ENCODE peak calls at places on chromosomes 2 and 18, in five cellular contexts. Z is GM12878, A is WTC11, K is HepG2, D is A549. S is an unnamed sample.

GRCh38 chr2:19419211-19419880 is 60.9 kb upstream of the OSR1 start:
- DNase-seq in Z (no peak), A (no peak), K (no peak), D (no peak), S (no peak)

GRCh38 chr2:28765316-28765715 is 13.7 kb downstream of the PPP1CB start:
- DNase-seq in Z (no peak), A (no peak), K (no peak), D (no peak), S (no peak)

GRCh38 chr2:201172279-201172678 is 10.7 kb upstream of the CASP10 start:
- DNase-seq in Z (no peak), A (no peak), K (no peak), D (no peak), S (no peak)

GRCh38 chr2:239776441-239777033 is 248.6 kb downstream of the NDUFA10 start:
- DNase-seq in Z (no peak), A (no peak), K (no peak), D (no peak), S (no peak)

GRCh38 chr2:177474904-177475474 is 82.4 kb downstream of the AGPS start:
- DNase-seq in Z (no peak), A (no peak), K (no peak), D (no peak), S (no peak)

GRCh38 chr18:79518028-79518682 is 122.4 kb downstream of the NFATC1 start:
- DNase-seq in Z (no peak), A (no peak), K (no peak), D (no peak), S (no peak)

GRCh38 chr2:8000861-8001260 is 681.0 kb upstream of the ID2 start:
- DNase-seq in Z (no peak), A (no peak), K (no peak), D (peak), S (no peak)

GRCh38 chr2:120734930-120735611 is 597 bp upstream of the GLI2 start:
- DNase-seq in Z (no peak), A (peak), K (no peak), D (no peak), S (no peak)

GRCh38 chr18:8548186-8548585 is 61.1 kb upstream of the RAB12 start:
- DNase-seq in Z (no peak), A (no peak), K (no peak), D (no peak), S (no peak)

GRCh38 chr2:183511154-183511553 is 386.9 kb downstream of the NUP35 start:
- DNase-seq in Z (no peak), A (peak), K (no peak), D (no peak), S (no peak)

GRCh38 chr2:180992994-180993393 is 12.6 kb downstream of the UBE2E3 start:
- DNase-seq in Z (no peak), A (no peak), K (no peak), D (no peak), S (no peak)

GRCh38 chr2:31083204-31083993 is 54.8 kb downstream of the GALNT14 start:
- DNase-seq in Z (no peak), A (no peak), K (no peak), D (no peak), S (no peak)

GRCh38 chr18:27723168-27723567 is 453.8 kb downstream of the CDH2 start:
- DNase-seq in Z (no peak), A (no peak), K (no peak), D (no peak), S (no peak)

GRCh38 chr2:68737717-68738116 is 3.1 kb downstream of the ARHGAP25 start:
- DNase-seq in Z (no peak), A (no peak), K (no peak), D (no peak), S (no peak)

GRCh38 chr2:85698880-85699254 is 4.7 kb downstream of the GNLY start:
- DNase-seq in Z (no peak), A (no peak), K (no peak), D (no peak), S (no peak)

GRCh38 chr2:238105506-238106338 is 5.6 kb downstream of the ESPNL start:
- DNase-seq in Z (no peak), A (no peak), K (no peak), D (no peak), S (no peak)

DNA sequence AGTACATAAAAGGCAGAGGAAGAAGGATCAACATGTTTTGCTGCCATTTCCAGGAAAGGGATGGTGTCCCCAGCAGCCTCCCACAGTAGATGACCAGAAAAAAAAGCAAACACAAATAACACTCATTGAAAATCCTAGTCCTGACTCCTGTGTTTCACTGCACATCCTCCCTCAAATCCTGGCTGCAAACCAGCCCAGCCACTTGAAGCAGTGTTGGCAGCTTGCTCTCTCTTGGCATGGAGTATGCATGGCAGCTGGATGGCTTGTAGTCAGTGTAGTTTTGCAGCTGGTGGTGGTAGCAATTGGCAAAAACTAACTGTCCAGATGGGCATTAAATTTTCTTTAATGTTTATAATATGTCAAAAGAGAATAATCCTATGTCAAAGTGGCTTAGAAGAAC is 93.5 kb downstream of the FTCDNL1 start:
- DNase-seq in Z (no peak), A (no peak), K (no peak), D (no peak), S (no peak)
- TF ChIP-seq ESRRA in Z (no peak), A (no peak), K (no peak), D (no peak), S (no peak)

GRCh38 chr2:42789751-42790150 is 2.6 kb downstream of the HAAO start:
- DNase-seq in Z (no peak), A (no peak), K (no peak), D (no peak), S (no peak)

GRCh38 chr2:42787788-42788477 is 4.5 kb downstream of the HAAO start:
- DNase-seq in Z (no peak), A (no peak), K (no peak), D (no peak), S (no peak)

GRCh38 chr2:42787424-42787787 is 5.0 kb downstream of the HAAO start:
- DNase-seq in Z (no peak), A (no peak), K (no peak), D (no peak), S (no peak)

GRCh38 chr2:42788478-42788793 is 3.9 kb downstream of the HAAO start:
- DNase-seq in Z (no peak), A (no peak), K (no peak), D (no peak), S (no peak)

DNA sequence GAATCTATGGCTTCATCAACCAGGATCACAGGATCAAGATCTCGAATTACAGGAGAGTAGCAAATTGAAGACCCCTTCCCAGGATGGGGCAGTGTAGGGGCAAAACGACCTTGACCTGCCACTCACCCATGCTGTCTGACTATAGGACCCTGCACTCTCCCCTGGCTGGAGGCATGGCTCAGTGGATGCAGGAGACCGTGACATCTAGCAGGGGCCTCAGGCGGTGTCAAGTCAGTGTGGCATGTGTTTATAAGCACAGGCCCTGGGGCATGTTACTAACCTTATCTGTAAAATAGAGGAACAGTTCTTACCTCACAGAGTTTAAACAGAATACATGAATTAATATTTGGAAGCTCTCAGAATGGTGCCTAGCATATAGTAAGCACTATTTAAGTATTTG is 3.5 kb downstream of the HAAO start:
- DNase-seq in Z (no peak), A (no peak), K (no peak), D (no peak), S (no peak)
- TF ChIP-seq ESRRA in Z (no peak), A (no peak), K (no peak), D (no peak), S (no peak)

GRCh38 chr2:207163053-207163814 is 2.5 kb downstream of the KLF7 start:
- DNase-seq in Z (no peak), A (no peak), K (peak), D (peak), S (no peak)
- TF ChIP-seq ESRRA in Z (no peak), A (no peak), K (no peak), D (no peak), S (no peak)

GRCh38 chr2:23595601-23596251 is 210.7 kb downstream of the KLHL29 start:
- DNase-seq in Z (no peak), A (no peak), K (peak), D (no peak), S (no peak)
- TF ChIP-seq ESRRA in Z (no peak), A (no peak), K (no peak), D (no peak), S (no peak)

GRCh38 chr2:109712126-109712455 is 82.0 kb upstream of the RGPD5 start:
- DNase-seq in Z (no peak), A (no peak), K (no peak), D (no peak), S (no peak)

GRCh38 chr2:109712746-109713145 is 81.4 kb upstream of the RGPD5 start:
- DNase-seq in Z (no peak), A (no peak), K (no peak), D (no peak), S (no peak)

GRCh38 chr2:109718139-109718538 is 76.0 kb upstream of the RGPD5 start:
- DNase-seq in Z (no peak), A (no peak), K (no peak), D (no peak), S (no peak)

GRCh38 chr2:109711230-109712125 is 82.6 kb upstream of the RGPD5 start:
- DNase-seq in Z (no peak), A (no peak), K (no peak), D (no peak), S (no peak)

DNA sequence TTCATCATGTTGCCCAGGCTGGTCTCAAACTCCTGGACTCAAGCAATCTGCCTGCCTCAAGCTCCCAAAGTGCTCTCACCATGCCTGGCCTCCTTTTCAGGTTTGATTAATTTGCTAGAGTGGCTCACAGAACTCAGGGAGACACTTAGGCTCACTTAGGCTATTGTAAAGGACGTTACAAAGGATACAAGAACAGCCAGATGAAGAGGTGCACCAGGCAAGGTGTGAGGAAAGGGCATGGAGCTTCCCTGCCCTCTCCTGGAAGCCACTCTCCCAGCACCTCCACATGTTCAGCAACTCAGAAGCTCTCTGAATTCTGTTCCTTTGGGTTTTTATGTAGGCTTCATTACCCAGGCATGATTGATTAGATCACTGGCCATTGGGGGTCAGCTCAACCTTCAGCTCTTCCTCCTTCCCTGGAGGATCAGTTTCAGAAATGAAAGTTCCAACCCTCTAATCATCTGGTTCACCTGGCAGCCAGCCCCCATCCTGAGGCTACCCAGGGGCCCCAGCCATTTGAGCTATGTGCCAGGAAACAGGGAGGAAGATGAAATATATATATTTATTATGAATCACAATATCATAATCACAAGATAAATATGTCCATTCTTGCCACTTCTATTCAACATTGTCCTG is 78.7 kb upstream of the RGPD5 start:
- DNase-seq in Z (no peak), A (peak), K (peak), D (no peak), S (no peak)
- TF ChIP-seq ESRRA in Z (no peak), A (no peak), K (no peak), D (no peak), S (no peak)

S was measured in K562.